ENCODE peak calls at places on chromosomes 6 and 20, in eight cellular contexts. C is cardiac muscle cell, N is cardiac fibroblast, R is prostate gland, B is kidney, D is heart left ventricle, S is fibroblast of lung, P is fibroblast of mammary gland. T is an unnamed sample.

GRCh38 chr6:128599036-128599435 is 78.6 kb upstream of the PTPRK start:
- DNase-seq in C (no peak), N (no peak), R (no peak), B (no peak), D (no peak), S (no peak), P (peak; percentile 3), T (peak; percentile 8)

GRCh38 chr20:39878809-39879208 is 810.2 kb downstream of the MAFB start:
- DNase-seq in C (no peak), N (no peak), R (no peak), B (no peak), D (no peak), S (no peak), P (peak; percentile 56), T (no peak)

GRCh38 chr20:63323298-63323820 is 30.4 kb downstream of the COL20A1 start:
- DNase-seq in C (no peak), N (no peak), R (no peak), B (no peak), D (peak; percentile 5), S (no peak), P (no peak), T (no peak)

GRCh38 chr6:123909989-123910388 is 106.3 kb downstream of the NKAIN2 start:
- DNase-seq in C (no peak), N (no peak), R (no peak), B (no peak), D (no peak), S (no peak), P (no peak), T (no peak)

GRCh38 chr6:138618168-138618567 is 118.9 kb upstream of the NHSL1 start:
- DNase-seq in C (no peak), N (no peak), R (no peak), B (no peak), D (no peak), S (no peak), P (peak; percentile 73), T (no peak)

GRCh38 chr6:169722362-169723199 is 1.7 kb downstream of the PHF10 start:
- DNase-seq in C (peak; percentile 56), N (peak; percentile 58), R (peak; percentile 43), B (peak; percentile 85), D (peak; percentile 39), S (peak; percentile 55), P (peak; percentile 80), T (peak; percentile 86)

GRCh38 chr6:156256161-156256560 is 521.0 kb upstream of the ARID1B start:
- DNase-seq in C (no peak), N (no peak), R (no peak), B (no peak), D (no peak), S (no peak), P (no peak), T (no peak)

GRCh38 chr20:62363920-62364851 is 2.9 kb downstream of the LAMA5 start:
- DNase-seq in C (no peak), N (peak; percentile 64), R (peak; percentile 3), B (peak; percentile 79), D (peak; percentile 69), S (no peak), P (no peak), T (no peak)

GRCh38 chr6:166514196-166514595 is 72.3 kb downstream of the RAMACL start:
- DNase-seq in C (no peak), N (no peak), R (no peak), B (no peak), D (no peak), S (no peak), P (no peak), T (no peak)

GRCh38 chr6:2557181-2557720 is 193.5 kb downstream of the MYLK4 start:
- DNase-seq in C (no peak), N (no peak), R (no peak), B (no peak), D (no peak), S (no peak), P (no peak), T (no peak)

DNA sequence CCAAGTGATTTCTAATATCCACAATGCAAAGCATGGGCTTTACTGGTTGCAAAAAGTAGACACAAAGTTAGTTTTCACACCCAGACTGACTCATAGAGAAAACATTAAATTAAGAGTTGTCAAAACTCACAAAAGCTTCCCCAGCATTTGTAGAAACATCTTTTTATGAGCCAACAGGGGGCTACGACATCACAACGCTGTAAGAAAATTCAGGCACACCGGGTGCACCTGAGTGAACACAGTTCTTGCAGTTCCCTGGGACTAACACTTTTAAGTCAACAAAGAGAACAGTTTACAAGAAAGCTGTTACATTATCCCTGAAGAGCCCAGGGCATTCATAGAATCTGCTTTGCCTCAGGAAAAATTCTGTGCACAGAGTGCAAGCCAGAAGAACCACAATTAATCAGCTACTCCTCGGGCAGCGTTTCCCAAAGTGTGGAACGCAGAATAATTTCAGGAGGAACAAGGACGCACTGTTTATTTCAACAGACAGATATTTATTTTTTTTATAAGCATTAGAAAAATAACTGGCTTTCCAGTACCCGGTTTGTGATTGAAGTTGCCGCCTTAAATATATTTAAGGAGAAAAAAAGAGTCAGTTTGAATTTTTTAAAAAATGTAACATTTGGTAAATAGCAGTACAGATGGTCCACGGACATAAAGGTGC is 1.2 kb downstream of the NCOA5 start:
- DNase-seq in C (no peak), N (peak; percentile 8), R (no peak), B (no peak), D (no peak), S (peak; percentile 12), P (peak; percentile 25), T (peak; percentile 12)
- TF ChIP-seq CTCF in C (no peak), N (no peak), R (no peak), B (no peak), D (no peak), S (no peak), P (no peak), T (no peak)

DNA sequence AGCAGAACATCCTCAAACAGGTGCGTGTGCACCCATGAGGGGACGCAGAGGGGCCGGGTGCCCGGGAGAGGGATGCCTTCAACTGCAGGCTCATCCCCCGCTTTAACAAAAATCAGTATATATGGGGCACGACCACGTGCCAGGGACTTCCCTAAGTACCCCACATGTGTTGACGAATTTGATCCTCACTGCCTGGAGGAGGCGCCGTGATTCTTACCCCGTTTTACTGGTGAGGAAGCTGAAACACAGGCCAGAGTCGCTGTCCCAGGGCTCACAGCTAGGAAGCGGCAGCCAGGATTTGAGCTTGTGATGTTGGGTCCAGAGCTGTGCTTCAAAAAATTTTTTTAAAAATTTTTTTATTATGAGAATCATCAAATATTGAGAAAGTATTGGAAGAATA is 44.8 kb downstream of the ITPR3 start:
- DNase-seq in C (no peak), N (no peak), R (no peak), B (no peak), D (no peak), S (no peak), P (no peak), T (no peak)
- TF ChIP-seq CTCF in C (no peak), N (no peak), R (no peak), B (no peak), D (no peak), S (no peak), P (no peak), T (no peak)

GRCh38 chr20:19024296-19025035 is 188.0 kb upstream of the SLC24A3 start:
- DNase-seq in C (no peak), N (no peak), R (no peak), B (no peak), D (no peak), S (no peak), P (no peak), T (no peak)

GRCh38 chr20:19025430-19026120 is 186.9 kb upstream of the SLC24A3 start:
- DNase-seq in C (no peak), N (no peak), R (no peak), B (no peak), D (no peak), S (no peak), P (no peak), T (no peak)

GRCh38 chr20:19027971-19028370 is 184.5 kb upstream of the SLC24A3 start:
- DNase-seq in C (no peak), N (no peak), R (no peak), B (no peak), D (no peak), S (no peak), P (no peak), T (no peak)

GRCh38 chr20:19026121-19026878 is 186.1 kb upstream of the SLC24A3 start:
- DNase-seq in C (no peak), N (no peak), R (no peak), B (no peak), D (peak; percentile 54), S (no peak), P (no peak), T (no peak)

GRCh38 chr20:19026901-19027644 is 185.4 kb upstream of the SLC24A3 start:
- DNase-seq in C (no peak), N (no peak), R (no peak), B (no peak), D (no peak), S (no peak), P (no peak), T (no peak)
- TF ChIP-seq CTCF in C (no peak), N (no peak), R (no peak), B (no peak), D (no peak), S (no peak), P (no peak), T (no peak)

DNA sequence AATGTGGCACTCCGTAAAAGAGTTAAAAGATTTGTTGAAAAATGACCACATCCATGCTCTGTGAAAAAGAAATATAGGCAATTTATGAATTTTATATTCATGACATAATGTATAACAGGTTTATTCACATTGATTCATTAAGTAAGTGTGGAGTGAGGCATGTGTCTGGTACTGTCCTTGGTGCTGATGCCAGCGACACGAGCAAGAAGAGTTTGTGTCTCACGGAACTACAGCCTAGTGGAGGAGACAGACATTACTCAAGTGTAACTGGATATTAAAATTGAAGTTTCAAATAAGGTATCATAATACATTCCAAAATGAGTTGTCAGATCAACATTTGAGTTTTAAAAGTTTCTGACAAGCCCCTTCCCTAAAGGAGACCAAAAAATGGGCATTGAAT is 158.2 kb upstream of the PRND start:
- DNase-seq in C (peak; percentile 64), N (peak; percentile 72), R (no peak), B (no peak), D (no peak), S (peak; percentile 73), P (peak; percentile 76), T (peak; percentile 71)
- TF ChIP-seq CTCF in C (peak; percentile 32), N (peak; percentile 46), R (no peak), B (no peak), D (no peak), S (no peak), P (peak; percentile 42), T (peak; percentile 22)

GRCh38 chr20:3276400-3277015 is 37.5 kb upstream of the SLC4A11 start:
- DNase-seq in C (peak; percentile 9), N (peak; percentile 59), R (peak; percentile 13), B (no peak), D (no peak), S (peak; percentile 27), P (peak; percentile 39), T (no peak)
- TF ChIP-seq CTCF in C (peak; percentile 35), N (peak; percentile 33), R (no peak), B (no peak), D (peak; percentile 17), S (no peak), P (peak; percentile 31), T (peak; percentile 27)

T was measured in astrocyte of the spinal cord.